ENCODE peak calls at places on chromosome 11, in seven cellular contexts. D is IMR-90, N is foreskin fibroblast, H is cardiac fibroblast, G is fibroblast of the aortic adventitia, Y is HepG2, F is GM10248. C is an unnamed sample.

GRCh38 chr11:71279916-71280645 is 27.7 kb upstream of the SHANK2 start:
- DNase-seq in D (no peak), N (no peak), H (no peak), G (no peak), Y (no peak), F (no peak), C (no peak)

GRCh38 chr11:2515401-2516275 is 70.8 kb downstream of the KCNQ1 start:
- DNase-seq in D (no peak), N (no peak), H (no peak), G (no peak), Y (no peak), F (no peak), C (no peak)

GRCh38 chr11:4041731-4042391 is 52.7 kb upstream of the RRM1 start:
- DNase-seq in D (peak; percentile 31), N (peak; percentile 29), H (peak; percentile 18), G (peak; percentile 58), Y (no peak), F (no peak), C (no peak)

GRCh38 chr11:117071344-117071787 is 26.9 kb downstream of the SIK3 start:
- DNase-seq in D (no peak), N (peak; percentile 46), H (peak; percentile 24), G (no peak), Y (peak; percentile 84), F (no peak), C (no peak)

GRCh38 chr11:64967376-64967775 is 4.5 kb downstream of the MAJIN start:
- DNase-seq in D (no peak), N (no peak), H (no peak), G (no peak), Y (no peak), F (no peak), C (no peak)

GRCh38 chr11:60500276-60500935 is 7.8 kb downstream of the MS4A12 start:
- DNase-seq in D (no peak), N (no peak), H (peak; percentile 18), G (no peak), Y (no peak), F (no peak), C (no peak)

GRCh38 chr11:122253541-122254317 is 137.7 kb upstream of the BLID start:
- DNase-seq in D (peak; percentile 52), N (peak; percentile 43), H (peak; percentile 17), G (peak; percentile 69), Y (no peak), F (no peak), C (no peak)

GRCh38 chr11:75473684-75474083 is 40.7 kb upstream of the KLHL35 start:
- DNase-seq in D (no peak), N (no peak), H (no peak), G (no peak), Y (no peak), F (no peak), C (no peak)

GRCh38 chr11:126282361-126282741 is 542 bp upstream of the TIRAP start:
- DNase-seq in D (peak; percentile 35), N (peak; percentile 72), H (peak; percentile 43), G (peak; percentile 61), Y (peak; percentile 18), F (no peak), C (no peak)

GRCh38 chr11:130209128-130209932 is 49.7 kb downstream of the ST14 start:
- DNase-seq in D (no peak), N (peak; percentile 23), H (no peak), G (no peak), Y (no peak), F (no peak), C (no peak)

GRCh38 chr11:64255135-64256128 is 4.1 kb downstream of the PLCB3 start:
- DNase-seq in D (no peak), N (no peak), H (no peak), G (no peak), Y (no peak), F (no peak), C (no peak)

GRCh38 chr11:67288452-67289225 is 464 bp upstream of the ANKRD13D start:
- DNase-seq in D (peak; percentile 88), N (peak; percentile 94), H (peak; percentile 92), G (peak; percentile 90), Y (peak; percentile 85), F (peak; percentile 91), C (peak; percentile 96)

GRCh38 chr11:47980907-47981621 is 705 bp downstream of the PTPRJ start:
- DNase-seq in D (peak; percentile 40), N (peak; percentile 79), H (peak; percentile 40), G (no peak), Y (no peak), F (peak; percentile 59), C (peak; percentile 57)

GRCh38 chr11:38169286-38169685 is 1571.2 kb upstream of the RAG2 start:
- DNase-seq in D (peak; percentile 2), N (peak; percentile 42), H (peak; percentile 78), G (peak; percentile 2), Y (peak; percentile 68), F (no peak), C (no peak)

GRCh38 chr11:19419813-19420212 is 179.1 kb upstream of the E2F8 start:
- DNase-seq in D (peak; percentile 83), N (peak; percentile 53), H (peak; percentile 90), G (peak; percentile 71), Y (no peak), F (no peak), C (no peak)

GRCh38 chr11:6427516-6427915 is 8.6 kb upstream of the APBB1 start:
- DNase-seq in D (no peak), N (no peak), H (no peak), G (no peak), Y (no peak), F (no peak), C (no peak)

GRCh38 chr11:114953039-114953438 is 274.7 kb downstream of the NXPE2 start:
- DNase-seq in D (no peak), N (no peak), H (no peak), G (no peak), Y (no peak), F (no peak), C (no peak)
- TF ChIP-seq CTCF in D (no peak), N (no peak), H (no peak), G (no peak), Y (peak; percentile 39), F (no peak), C (no peak)

GRCh38 chr11:44939673-44940072 is 11.0 kb downstream of the TP53I11 start:
- DNase-seq in D (no peak), N (no peak), H (no peak), G (no peak), Y (peak; percentile 7), F (no peak), C (no peak)
- TF ChIP-seq CTCF in D (no peak), N (no peak), H (peak; percentile 22), G (peak; percentile 34), Y (no peak), F (no peak), C (peak; percentile 46)

GRCh38 chr11:8209208-8209807 is 40.5 kb upstream of the RIC3 start:
- DNase-seq in D (no peak), N (no peak), H (no peak), G (no peak), Y (no peak), F (peak; percentile 60), C (peak; percentile 72)
- TF ChIP-seq CTCF in D (peak; percentile 12), N (peak; percentile 15), H (peak; percentile 40), G (peak; percentile 29), Y (peak; percentile 21), F (peak; percentile 44), C (peak; percentile 97)

DNA sequence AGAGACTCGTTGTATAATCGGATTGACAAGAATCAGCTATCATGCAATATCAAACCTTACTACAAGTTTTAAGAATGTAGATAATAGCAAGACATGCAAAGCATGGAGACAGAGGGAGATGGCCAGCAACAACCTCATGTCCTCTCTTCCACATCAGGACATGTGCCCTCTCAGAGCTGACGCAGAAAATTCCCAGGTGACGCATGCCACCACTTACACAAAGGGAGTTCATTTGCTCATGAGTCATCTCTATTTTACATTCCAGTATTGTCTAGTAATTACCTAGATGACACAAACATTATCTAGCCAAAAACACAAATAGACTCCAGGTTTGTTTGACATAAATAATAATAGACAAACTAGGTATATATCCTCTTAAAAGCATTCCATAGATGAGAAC is 38.1 kb upstream of the OPCML start:
- DNase-seq in D (no peak), N (no peak), H (no peak), G (no peak), Y (no peak), F (no peak), C (no peak)
- TF ChIP-seq CTCF in D (no peak), N (no peak), H (no peak), G (no peak), Y (no peak), F (no peak), C (no peak)

GRCh38 chr11:61718613-61719302 is 33.7 kb upstream of the MYRF start:
- DNase-seq in D (peak; percentile 74), N (peak; percentile 73), H (peak; percentile 56), G (peak; percentile 55), Y (no peak), F (no peak), C (no peak)
- TF ChIP-seq CTCF in D (no peak), N (no peak), H (no peak), G (no peak), Y (no peak), F (no peak), C (no peak)

GRCh38 chr11:12942157-12942556 is 67.0 kb upstream of the RASSF10 start:
- DNase-seq in D (no peak), N (no peak), H (no peak), G (no peak), Y (no peak), F (no peak), C (no peak)
- TF ChIP-seq CTCF in D (no peak), N (no peak), H (no peak), G (no peak), Y (no peak), F (no peak), C (no peak)

GRCh38 chr11:85180528-85180927 is 446.6 kb downstream of the DLG2 start:
- DNase-seq in D (no peak), N (no peak), H (no peak), G (no peak), Y (no peak), F (no peak), C (no peak)

GRCh38 chr11:85187992-85188391 is 439.2 kb downstream of the DLG2 start:
- DNase-seq in D (no peak), N (no peak), H (no peak), G (no peak), Y (peak; percentile 56), F (no peak), C (no peak)

DNA sequence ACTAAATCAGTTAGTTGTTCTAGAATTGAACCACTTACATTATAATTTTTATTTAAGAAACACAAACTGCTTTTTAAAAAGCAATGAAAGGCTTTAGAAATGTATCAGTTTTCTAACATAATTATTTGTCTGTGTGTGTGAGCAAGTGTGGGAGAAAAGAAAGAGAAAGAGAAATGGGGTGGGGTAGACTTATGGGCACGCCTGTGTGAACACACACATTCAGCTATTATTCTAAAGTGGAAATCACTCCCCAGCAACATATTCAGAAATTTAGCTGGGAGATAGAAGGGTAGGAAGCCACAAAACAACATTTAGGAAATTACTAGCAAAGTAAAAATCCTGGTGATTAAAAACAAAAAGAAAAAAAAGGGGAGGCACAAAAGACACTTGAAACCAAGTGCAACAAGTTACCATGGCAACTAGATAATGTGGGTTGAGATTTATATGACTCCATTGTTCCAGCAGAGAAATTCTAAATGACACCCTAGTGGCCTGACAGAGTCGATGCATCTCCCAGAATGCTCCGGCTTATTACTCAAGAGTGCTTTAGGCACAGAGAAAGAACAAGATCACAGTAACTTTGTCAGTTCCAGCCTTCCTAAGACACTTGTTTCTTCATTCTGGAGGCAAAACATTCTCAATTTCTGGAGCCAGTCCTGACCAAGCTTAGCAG is 444.6 kb downstream of the DLG2 start:
- DNase-seq in D (peak; percentile 35), N (no peak), H (peak; percentile 54), G (peak; percentile 10), Y (peak; percentile 21), F (peak; percentile 8), C (no peak)
- TF ChIP-seq CTCF in D (peak; percentile 31), N (peak; percentile 9), H (peak; percentile 54), G (peak; percentile 38), Y (no peak), F (peak; percentile 12), C (no peak)

C was measured in CD14-positive monocyte.